ENCODE peak calls at places on chromosomes 6 and 20, in nine cellular contexts. V is breast epithelium, O is testis, Q is mucosa of descending colon, M is HCT116, P is adrenal gland, Z is gastrocnemius medialis, I is cardiac muscle cell, E is GM12865. U is an unnamed sample.

GRCh38 chr6:1388927-1389790 is at the start of gene FOXF2:
- DNase-seq in P (no peak), O (no peak), Q (peak), V (no peak), M (no peak), I (peak), Z (no peak), E (no peak), U (no peak)

GRCh38 chr20:9514461-9515210 is at the start of gene LAMP5:
- DNase-seq in P (peak), I (peak), Q (no peak), O (peak), V (no peak), Z (no peak), E (peak), M (no peak), U (no peak)

GRCh38 chr6:6725120-6725833 is 136.8 kb downstream of the LY86 start:
- DNase-seq in O (no peak), Z (peak), I (no peak), M (no peak), P (no peak), Q (peak), V (no peak), E (no peak), U (no peak)

GRCh38 chr6:74602206-74602605 is 603.6 kb downstream of the COL12A1 start:
- DNase-seq in E (no peak), V (no peak), I (no peak), P (no peak), Z (no peak), M (no peak), Q (no peak), O (no peak), U (no peak)

GRCh38 chr6:2429032-2429431 is 183.6 kb upstream of the GMDS start:
- DNase-seq in O (no peak), M (no peak), Z (no peak), Q (no peak), P (no peak), I (no peak), V (no peak), E (no peak), U (no peak)

GRCh38 chr6:168180548-168181011 is 101.6 kb upstream of the FRMD1 start:
- DNase-seq in O (peak), M (no peak), Z (no peak), E (no peak), P (no peak), V (no peak), I (no peak), Q (peak), U (no peak)

GRCh38 chr6:31882344-31882743 is 3.5 kb upstream of the SLC44A4 start:
- DNase-seq in P (peak), M (no peak), V (no peak), E (no peak), I (peak), Q (no peak), O (no peak), Z (no peak), U (peak)

GRCh38 chr6:40386200-40386599 is 201.0 kb downstream of the LRFN2 start:
- DNase-seq in E (no peak), P (no peak), Q (no peak), V (no peak), O (no peak), Z (no peak), M (no peak), I (no peak), U (no peak)

GRCh38 chr20:7285918-7286556 is 518.6 kb downstream of the BMP2 start:
- DNase-seq in E (peak), O (peak), M (peak), I (peak), P (peak), Z (peak), V (peak), Q (peak), U (peak)

GRCh38 chr6:21749754-21750153 is 156.2 kb downstream of the SOX4 start:
- DNase-seq in V (no peak), Z (no peak), P (no peak), I (no peak), M (no peak), Q (no peak), E (no peak), O (no peak), U (no peak)

GRCh38 chr6:7996538-7997225 is 67.5 kb downstream of the BLOC1S5 start:
- DNase-seq in Q (no peak), E (no peak), I (peak), V (no peak), O (no peak), Z (no peak), P (no peak), M (no peak), U (peak)

GRCh38 chr6:170019259-170020040 is 268.0 kb downstream of the ERMARD start:
- DNase-seq in E (no peak), P (no peak), V (no peak), Q (no peak), I (no peak), O (no peak), Z (peak), M (no peak), U (no peak)

GRCh38 chr20:25146976-25147375 is 48.5 kb upstream of the ENTPD6 start:
- DNase-seq in P (no peak), Z (no peak), I (no peak), O (no peak), E (no peak), V (no peak), M (no peak), Q (no peak), U (no peak)

GRCh38 chr6:11854418-11855165 is 76.0 kb upstream of the ADTRP start:
- DNase-seq in E (peak), V (no peak), O (no peak), Q (no peak), Z (no peak), M (no peak), P (peak), I (peak), U (peak)

DNA sequence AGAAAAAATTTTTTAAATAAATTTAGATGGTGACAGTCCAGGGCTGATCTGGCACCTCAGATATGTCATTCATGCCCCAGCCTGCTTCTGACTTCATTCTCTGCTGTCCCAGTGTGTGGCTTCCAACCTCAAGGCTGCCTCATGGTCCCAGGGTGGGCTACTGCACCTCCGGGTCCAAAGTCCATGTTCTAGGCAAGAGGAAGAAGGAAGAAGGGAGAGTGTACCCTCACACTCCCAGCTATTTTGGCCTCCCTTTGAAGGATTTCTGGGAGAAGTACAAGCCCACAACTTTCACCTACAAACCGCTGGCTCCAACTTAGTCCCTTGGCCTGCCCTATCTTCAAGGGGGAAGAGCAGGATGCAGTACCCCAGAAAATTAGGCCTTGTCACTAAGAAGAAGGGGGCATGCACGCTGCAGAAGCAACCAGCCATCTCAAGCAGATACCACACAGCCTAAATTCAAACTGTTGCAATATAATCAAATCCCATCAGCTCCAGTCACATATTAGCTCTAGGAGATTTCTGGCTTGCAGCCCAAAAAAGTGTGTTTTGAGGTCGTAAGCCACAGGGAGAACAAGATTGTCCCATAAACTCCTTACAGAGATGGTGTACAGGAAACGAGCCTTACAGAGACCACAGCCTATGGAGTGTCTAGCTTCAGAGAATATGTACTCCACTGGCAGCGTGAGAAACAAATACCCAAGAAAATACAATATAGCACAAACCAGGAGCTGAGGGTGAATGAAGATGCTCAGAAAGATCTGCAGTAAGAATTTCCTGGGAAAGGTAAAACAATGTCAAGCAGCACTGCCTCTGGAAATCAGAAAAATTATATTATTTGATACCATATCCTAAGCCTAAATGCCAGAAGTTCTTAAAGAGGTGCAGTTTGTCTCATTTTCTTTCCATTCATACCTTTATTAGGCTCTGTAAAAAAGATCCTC is 844 bp upstream of the BTN3A2 start:
- DNase-seq in O (peak), V (no peak), Z (no peak), Q (no peak), E (no peak), P (no peak), I (peak), M (no peak), U (peak)
- H3K4me3 ChIP-seq in O (no peak), V (peak), Z (peak), Q (no peak), E (peak), P (peak), I (no peak), M (peak), U (peak)

GRCh38 chr20:21643417-21643816 is 62.0 kb upstream of the PAX1 start:
- DNase-seq in P (no peak), O (no peak), Z (no peak), I (no peak), M (no peak), V (no peak), E (no peak), Q (no peak), U (no peak)

DNA sequence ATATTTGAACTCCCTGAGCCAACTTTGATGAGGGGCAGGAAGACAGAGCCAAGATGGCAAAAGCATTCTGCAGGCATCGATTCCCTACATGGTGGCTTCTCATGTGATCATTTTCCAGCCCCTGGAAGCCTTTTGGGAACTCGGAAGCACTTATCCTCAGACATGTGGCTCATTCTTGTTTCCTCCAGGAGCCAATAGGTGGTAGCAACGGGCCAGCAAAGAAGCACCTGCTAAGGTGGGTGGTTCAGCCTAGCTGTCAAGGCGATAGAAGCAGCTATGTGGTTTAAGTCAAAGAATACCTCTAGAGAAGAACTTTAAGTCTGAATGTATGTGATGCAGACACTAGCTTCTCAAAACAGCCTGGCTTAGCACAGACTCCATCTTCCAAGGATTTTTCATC is 64.9 kb upstream of the PAX1 start:
- DNase-seq in Q (no peak), E (peak), M (peak), O (no peak), P (no peak), V (no peak), I (no peak), Z (no peak), U (no peak)
- TF ChIP-seq CTCF in Q (no peak), E (peak), M (no peak), O (no peak), P (no peak), V (no peak), I (no peak), Z (no peak), U (no peak)

GRCh38 chr6:42032366-42032765 is 18.0 kb upstream of the TAF8 start:
- DNase-seq in Z (no peak), M (no peak), I (no peak), V (no peak), P (no peak), Q (no peak), E (no peak), O (no peak), U (no peak)

GRCh38 chr6:42029062-42029685 is 21.1 kb upstream of the TAF8 start:
- DNase-seq in Q (no peak), P (no peak), M (no peak), Z (no peak), E (no peak), O (no peak), V (no peak), I (no peak), U (no peak)

GRCh38 chr6:42028234-42029061 is 21.9 kb upstream of the TAF8 start:
- DNase-seq in E (no peak), I (peak), Z (peak), V (no peak), Q (no peak), M (no peak), O (peak), P (peak), U (peak)

GRCh38 chr6:42029881-42030280 is 20.4 kb upstream of the TAF8 start:
- DNase-seq in V (no peak), O (no peak), P (no peak), M (no peak), I (no peak), Q (no peak), E (no peak), Z (no peak), U (no peak)

GRCh38 chr6:42030585-42031506 is 19.5 kb upstream of the TAF8 start:
- DNase-seq in O (peak), V (no peak), E (no peak), I (peak), P (no peak), Q (no peak), M (no peak), Z (peak), U (peak)
- H3K4me3 ChIP-seq in O (no peak), V (no peak), E (no peak), I (no peak), P (no peak), Q (no peak), M (no peak), Z (no peak), U (no peak)

DNA sequence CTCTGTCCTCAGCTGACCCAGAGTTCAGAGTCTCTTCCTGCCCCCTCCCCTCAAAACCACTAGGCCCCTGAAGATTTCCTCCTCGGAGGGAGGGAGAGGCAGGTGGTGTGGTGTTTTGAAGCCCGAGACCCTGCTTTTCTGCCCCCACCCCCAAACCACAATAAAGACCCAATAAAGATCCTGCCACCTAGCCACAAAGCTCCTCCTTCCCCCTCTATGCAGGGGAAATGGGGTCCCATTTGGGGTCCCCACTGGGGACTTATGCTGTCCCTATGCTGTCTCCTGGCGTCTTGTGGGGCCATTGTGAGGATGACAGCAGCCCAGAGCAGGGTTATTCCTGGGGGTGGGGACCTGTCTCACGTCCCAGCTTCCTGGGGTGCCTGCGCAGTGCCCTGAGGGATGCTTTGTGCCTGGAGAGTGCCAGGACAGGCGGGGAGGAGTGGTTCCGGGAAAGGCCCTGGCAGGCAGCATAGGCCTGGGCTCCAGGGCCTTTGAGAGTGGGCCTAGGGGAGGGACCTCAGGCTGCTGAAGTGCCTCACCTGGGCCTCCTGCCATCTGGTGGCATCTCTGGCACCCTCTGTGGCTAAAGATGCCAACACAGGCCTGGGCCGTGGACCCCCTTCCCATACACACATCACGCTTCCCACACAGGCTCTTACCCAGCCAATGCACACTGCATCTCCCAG is 8.0 kb upstream of the ARMC12 start:
- DNase-seq in M (no peak), E (no peak), V (peak), Q (peak), O (peak), P (peak), I (no peak), Z (peak), U (no peak)
- TF ChIP-seq CTCF in M (no peak), E (no peak), V (peak), Q (no peak), O (no peak), P (no peak), I (no peak), Z (peak), U (no peak)

DNA sequence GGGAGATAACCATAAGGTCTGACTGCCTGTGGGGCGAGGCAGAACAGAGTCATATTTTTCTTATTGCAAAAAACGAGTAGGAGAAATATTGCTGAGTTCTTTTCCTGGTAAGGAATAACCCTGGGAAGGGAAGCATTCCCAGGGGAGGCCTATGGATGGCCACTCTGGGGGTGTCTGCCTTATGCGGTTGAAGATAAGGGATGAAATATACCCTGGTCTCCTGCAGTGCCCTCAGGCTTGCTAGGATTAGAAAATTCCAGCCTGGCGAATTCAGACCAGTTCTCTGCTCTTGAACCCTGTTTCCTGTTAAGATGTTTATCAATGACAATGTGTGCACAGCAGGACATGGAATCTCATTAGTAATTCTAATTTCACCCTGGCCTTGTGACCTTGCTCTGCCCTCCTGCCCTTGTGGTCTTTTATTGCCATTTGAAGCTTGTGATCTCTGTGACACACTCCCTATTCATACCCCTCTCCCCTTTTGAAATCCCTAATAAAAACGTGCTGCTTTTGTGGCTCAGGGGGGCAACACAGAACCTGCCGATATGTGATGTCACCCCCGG is 491.1 kb upstream of the EYS start:
- DNase-seq in E (no peak), Z (no peak), O (no peak), P (no peak), M (no peak), I (no peak), Q (no peak), V (no peak), U (no peak)
- H3K4me3 ChIP-seq in E (no peak), Z (no peak), O (no peak), P (no peak), M (no peak), I (no peak), Q (no peak), V (no peak), U (no peak)

GRCh38 chr6:107122748-107123147 is 7.4 kb upstream of the BEND3 start:
- DNase-seq in M (no peak), P (no peak), I (no peak), Z (no peak), E (no peak), O (no peak), V (no peak), Q (no peak), U (no peak)

GRCh38 chr6:107123501-107123900 is 8.2 kb upstream of the BEND3 start:
- DNase-seq in E (no peak), V (no peak), P (no peak), Q (no peak), O (no peak), Z (no peak), M (no peak), I (no peak), U (no peak)

GRCh38 chr6:107120404-107120803 is 5.1 kb upstream of the BEND3 start:
- DNase-seq in Q (no peak), I (no peak), Z (no peak), M (no peak), O (no peak), E (no peak), P (no peak), V (no peak), U (no peak)

GRCh38 chr6:107121964-107122495 is 6.7 kb upstream of the BEND3 start:
- DNase-seq in V (no peak), Q (no peak), M (no peak), I (no peak), O (no peak), Z (peak), P (no peak), E (no peak), U (no peak)

GRCh38 chr6:107121266-107121665 is 6.0 kb upstream of the BEND3 start:
- DNase-seq in E (no peak), M (no peak), Q (no peak), Z (no peak), I (no peak), O (no peak), P (no peak), V (no peak), U (no peak)
- TF ChIP-seq CTCF in E (no peak), M (no peak), Q (no peak), Z (no peak), I (no peak), O (no peak), P (no peak), V (no peak), U (no peak)

GRCh38 chr6:45791181-45791580 is 224.5 kb downstream of the CLIC5 start:
- DNase-seq in E (no peak), Q (no peak), Z (no peak), M (no peak), I (peak), P (no peak), O (no peak), V (no peak), U (peak)

GRCh38 chr6:45789238-45789637 is 226.4 kb downstream of the CLIC5 start:
- DNase-seq in Q (no peak), M (no peak), P (no peak), O (no peak), E (no peak), Z (no peak), I (no peak), V (no peak), U (no peak)

GRCh38 chr6:45795678-45796077 is 220.0 kb downstream of the CLIC5 start:
- DNase-seq in Z (no peak), I (no peak), P (no peak), E (no peak), M (no peak), V (no peak), Q (no peak), O (no peak), U (no peak)

GRCh38 chr6:45794465-45794864 is 221.2 kb downstream of the CLIC5 start:
- DNase-seq in Z (no peak), I (no peak), V (no peak), O (no peak), P (no peak), E (no peak), M (no peak), Q (no peak), U (no peak)

DNA sequence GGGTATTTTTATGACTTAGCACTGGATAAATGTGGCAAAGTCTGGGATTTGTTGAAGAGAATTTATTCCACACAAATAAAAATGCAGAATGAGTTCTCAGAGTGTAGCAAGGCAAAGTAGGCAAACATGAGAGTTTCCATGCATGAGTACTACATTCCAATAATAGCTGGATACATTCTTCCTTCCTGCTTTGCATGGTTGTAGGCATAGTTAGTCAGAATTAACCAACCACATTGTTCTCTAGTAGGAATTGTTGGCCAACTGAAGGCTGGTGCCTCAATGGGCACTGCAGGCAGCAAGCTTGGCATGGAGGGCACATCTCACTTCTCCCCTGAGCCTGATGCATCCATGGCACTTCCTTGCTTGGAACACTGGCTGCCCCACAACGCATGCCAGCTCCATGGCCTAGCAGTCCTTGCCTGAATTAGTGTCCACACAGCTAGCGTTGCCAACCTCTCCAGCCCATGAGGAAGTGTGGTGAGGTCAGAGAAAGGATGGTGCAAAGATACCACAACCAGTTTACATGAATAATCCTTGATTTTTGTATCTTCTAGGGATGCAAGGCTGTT is 224.0 kb downstream of the CLIC5 start:
- DNase-seq in Z (no peak), O (no peak), P (no peak), I (peak), M (no peak), Q (no peak), V (no peak), E (no peak), U (peak)
- H3K4me3 ChIP-seq in Z (no peak), O (no peak), P (no peak), I (no peak), M (no peak), Q (no peak), V (no peak), E (no peak), U (no peak)